ENCODE peak calls at places on chromosomes 1 and 21, in five cellular contexts. One of them, this sample, is unnamed.
A peak's percentile ranks its signal among the peaks of the same experiment; 100 is the strongest.

GRCh38 chr1:247746391-247746935 is 1.5 kb downstream of the OR14A2 start:
- DNase-seq in GM12878: no peak
- DNase-seq in H1: no peak
- DNase-seq in HepG2: no peak
- DNase-seq in HEK293T: no peak
- DNase-seq in this sample: no peak

GRCh38 chr1:21539933-21540332 is 30.7 kb downstream of the ALPL start:
- DNase-seq in HEK293T: peak; percentile 32
- DNase-seq in HepG2: peak; percentile 31
- DNase-seq in GM12878: no peak
- DNase-seq in H1: no peak
- DNase-seq in this sample: no peak

GRCh38 chr1:113252166-113252565 is 138.1 kb upstream of the MAGI3 start:
- DNase-seq in H1: no peak
- DNase-seq in HEK293T: no peak
- DNase-seq in HepG2: no peak
- DNase-seq in GM12878: no peak
- DNase-seq in this sample: no peak

GRCh38 chr1:10522324-10522860 is 47.6 kb downstream of the PEX14 start:
- DNase-seq in HEK293T: no peak
- DNase-seq in H1: no peak
- DNase-seq in GM12878: no peak
- DNase-seq in HepG2: no peak
- DNase-seq in this sample: no peak

GRCh38 chr21:21807598-21807903 is 809.3 kb downstream of the NCAM2 start:
- DNase-seq in HEK293T: no peak
- DNase-seq in HepG2: no peak
- DNase-seq in H1: no peak
- DNase-seq in GM12878: no peak
- DNase-seq in this sample: no peak

GRCh38 chr1:40435876-40436275 is 14.4 kb upstream of the ZFP69B start:
- DNase-seq in HEK293T: no peak
- DNase-seq in HepG2: no peak
- DNase-seq in GM12878: no peak
- DNase-seq in H1: no peak
- DNase-seq in this sample: no peak

GRCh38 chr1:30758785-30759380 is 1.3 kb upstream of the LAPTM5 start:
- DNase-seq in HepG2: no peak
- DNase-seq in HEK293T: peak; percentile 72
- DNase-seq in GM12878: peak; percentile 85
- DNase-seq in H1: no peak
- DNase-seq in this sample: no peak

GRCh38 chr1:21278208-21278861 is 11.9 kb downstream of the ECE1 start:
- DNase-seq in H1: no peak
- DNase-seq in HEK293T: no peak
- DNase-seq in GM12878: no peak
- DNase-seq in HepG2: no peak
- DNase-seq in this sample: no peak

GRCh38 chr1:114289321-114289720 is 135.7 kb upstream of the SYT6 start:
- DNase-seq in GM12878: no peak
- DNase-seq in HepG2: no peak
- DNase-seq in H1: no peak
- DNase-seq in HEK293T: no peak
- DNase-seq in this sample: no peak

GRCh38 chr21:36369064-36369685 is 16.0 kb upstream of the CHAF1B start:
- DNase-seq in GM12878: no peak
- DNase-seq in HEK293T: no peak
- DNase-seq in H1: no peak
- DNase-seq in HepG2: no peak
- DNase-seq in this sample: no peak

GRCh38 chr1:91611498-91611917 is 110.9 kb downstream of the CDC7 start:
- DNase-seq in GM12878: no peak
- DNase-seq in H1: no peak
- DNase-seq in HEK293T: no peak
- DNase-seq in HepG2: no peak
- DNase-seq in this sample: no peak

GRCh38 chr1:52634111-52634510 is 1.1 kb downstream of the SHISAL2A start:
- DNase-seq in HepG2: no peak
- DNase-seq in H1: no peak
- DNase-seq in HEK293T: no peak
- DNase-seq in GM12878: no peak
- DNase-seq in this sample: no peak

GRCh38 chr1:97006044-97006676 is 284.6 kb downstream of the PTBP2 start:
- DNase-seq in H1: no peak
- DNase-seq in HepG2: no peak
- DNase-seq in GM12878: peak; percentile 12
- DNase-seq in HEK293T: no peak
- DNase-seq in this sample: no peak

GRCh38 chr1:1899266-1899966 is 8.5 kb upstream of the GNB1 start:
- DNase-seq in H1: no peak
- DNase-seq in HEK293T: no peak
- DNase-seq in GM12878: no peak
- DNase-seq in HepG2: peak; percentile 69
- DNase-seq in this sample: no peak

GRCh38 chr1:30863955-30864604 is 44.5 kb downstream of the SDC3 start:
- DNase-seq in HepG2: no peak
- DNase-seq in H1: no peak
- DNase-seq in HEK293T: no peak
- DNase-seq in GM12878: no peak
- DNase-seq in this sample: no peak

GRCh38 chr1:37338658-37339057 is 135.7 kb upstream of the ZC3H12A start:
- DNase-seq in HepG2: no peak
- DNase-seq in GM12878: no peak
- DNase-seq in HEK293T: no peak
- DNase-seq in H1: no peak
- DNase-seq in this sample: no peak

GRCh38 chr1:119009300-119009660 is 21.1 kb upstream of the TBX15 start:
- DNase-seq in GM12878: no peak
- DNase-seq in HepG2: no peak
- DNase-seq in HEK293T: no peak
- DNase-seq in H1: no peak
- DNase-seq in this sample: no peak

GRCh38 chr1:230124187-230125128 is 57.4 kb downstream of the GALNT2 start:
- DNase-seq in HepG2: no peak
- DNase-seq in HEK293T: no peak
- DNase-seq in GM12878: no peak
- DNase-seq in H1: no peak
- DNase-seq in this sample: no peak

GRCh38 chr1:171251042-171251740 is 2.9 kb downstream of the FMO1 start:
- DNase-seq in GM12878: no peak
- DNase-seq in HEK293T: peak; percentile 41
- DNase-seq in H1: no peak
- DNase-seq in HepG2: no peak
- DNase-seq in this sample: no peak

GRCh38 chr1:91065337-91065736 is 43.5 kb upstream of the ZNF644 start:
- DNase-seq in GM12878: no peak
- DNase-seq in HEK293T: no peak
- DNase-seq in H1: no peak
- DNase-seq in HepG2: peak; percentile 7
- DNase-seq in this sample: no peak

GRCh38 chr1:98940680-98941079 is 64.0 kb downstream of the PLPPR5 start:
- DNase-seq in HepG2: no peak
- DNase-seq in GM12878: no peak
- DNase-seq in H1: no peak
- DNase-seq in HEK293T: no peak
- DNase-seq in this sample: no peak

GRCh38 chr1:59672851-59673574 is 141.7 kb upstream of the HOOK1 start:
- DNase-seq in H1: no peak
- DNase-seq in HepG2: peak; percentile 63
- DNase-seq in HEK293T: no peak
- DNase-seq in GM12878: no peak
- DNase-seq in this sample: no peak
- TF ChIP-seq SUZ12 in H1: no peak
- TF ChIP-seq SUZ12 in HepG2: no peak
- TF ChIP-seq SUZ12 in HEK293T: no peak
- TF ChIP-seq SUZ12 in GM12878: no peak
- TF ChIP-seq SUZ12 in this sample: no peak

GRCh38 chr1:201261771-201262547 is 21.3 kb upstream of the PKP1 start:
- DNase-seq in GM12878: no peak
- DNase-seq in HEK293T: no peak
- DNase-seq in H1: no peak
- DNase-seq in HepG2: no peak
- DNase-seq in this sample: no peak

GRCh38 chr1:201258763-201259230 is 24.5 kb upstream of the PKP1 start:
- DNase-seq in H1: no peak
- DNase-seq in GM12878: no peak
- DNase-seq in HEK293T: no peak
- DNase-seq in HepG2: no peak
- DNase-seq in this sample: no peak

GRCh38 chr1:201259476-201260235 is 23.6 kb upstream of the PKP1 start:
- DNase-seq in HEK293T: no peak
- DNase-seq in GM12878: no peak
- DNase-seq in H1: peak; percentile 47
- DNase-seq in HepG2: no peak
- DNase-seq in this sample: no peak

GRCh38 chr1:201260236-201260591 is 23.1 kb upstream of the PKP1 start:
- DNase-seq in HEK293T: no peak
- DNase-seq in H1: no peak
- DNase-seq in GM12878: no peak
- DNase-seq in HepG2: no peak
- DNase-seq in this sample: no peak

GRCh38 chr1:201260648-201261311 is 22.5 kb upstream of the PKP1 start:
- DNase-seq in HepG2: no peak
- DNase-seq in HEK293T: no peak
- DNase-seq in GM12878: no peak
- DNase-seq in H1: no peak
- DNase-seq in this sample: no peak
- TF ChIP-seq SUZ12 in HepG2: no peak
- TF ChIP-seq SUZ12 in HEK293T: no peak
- TF ChIP-seq SUZ12 in GM12878: no peak
- TF ChIP-seq SUZ12 in H1: no peak
- TF ChIP-seq SUZ12 in this sample: no peak

GRCh38 chr1:44296794-44297193 is 58.3 kb downstream of the ERI3 start:
- DNase-seq in GM12878: no peak
- DNase-seq in HEK293T: no peak
- DNase-seq in HepG2: no peak
- DNase-seq in H1: no peak
- DNase-seq in this sample: no peak
- TF ChIP-seq SUZ12 in GM12878: no peak
- TF ChIP-seq SUZ12 in HEK293T: no peak
- TF ChIP-seq SUZ12 in HepG2: no peak
- TF ChIP-seq SUZ12 in H1: no peak
- TF ChIP-seq SUZ12 in this sample: no peak

DNA sequence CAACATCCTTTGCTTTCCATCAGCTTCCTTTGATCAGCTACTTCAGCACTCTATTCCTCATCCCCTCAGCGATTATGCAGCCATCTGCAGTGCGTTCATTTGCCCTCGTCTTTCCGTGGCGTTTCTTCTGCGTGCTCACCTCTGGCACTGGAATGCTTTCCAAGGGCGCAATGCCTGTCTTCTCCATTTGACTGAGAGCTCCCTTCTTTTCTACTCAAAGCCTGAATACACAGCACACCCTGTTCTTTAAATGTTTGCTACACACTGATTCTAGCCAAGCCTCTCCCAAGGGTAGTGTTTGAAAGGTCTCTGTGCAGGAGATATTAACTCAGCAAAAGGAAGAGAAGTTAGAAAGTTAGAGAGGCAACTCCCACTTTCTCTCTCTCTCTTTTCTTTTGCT is 22.6 kb downstream of the C1orf116 start:
- DNase-seq in H1: no peak
- DNase-seq in GM12878: no peak
- DNase-seq in HEK293T: no peak
- DNase-seq in HepG2: no peak
- DNase-seq in this sample: no peak
- TF ChIP-seq SUZ12 in H1: no peak
- TF ChIP-seq SUZ12 in GM12878: no peak
- TF ChIP-seq SUZ12 in HEK293T: no peak
- TF ChIP-seq SUZ12 in HepG2: no peak
- TF ChIP-seq SUZ12 in this sample: no peak

GRCh38 chr1:194813109-194813508 is 1626.7 kb upstream of the B3GALT2 start:
- DNase-seq in HEK293T: no peak
- DNase-seq in HepG2: no peak
- DNase-seq in H1: no peak
- DNase-seq in GM12878: no peak
- DNase-seq in this sample: no peak

GRCh38 chr1:194816859-194817258 is 1630.4 kb upstream of the B3GALT2 start:
- DNase-seq in HepG2: no peak
- DNase-seq in GM12878: no peak
- DNase-seq in HEK293T: no peak
- DNase-seq in H1: no peak
- DNase-seq in this sample: no peak

GRCh38 chr1:194818674-194819073 is 1632.3 kb upstream of the B3GALT2 start:
- DNase-seq in HepG2: no peak
- DNase-seq in H1: no peak
- DNase-seq in GM12878: no peak
- DNase-seq in HEK293T: no peak
- DNase-seq in this sample: no peak
- TF ChIP-seq SUZ12 in HepG2: no peak
- TF ChIP-seq SUZ12 in H1: no peak
- TF ChIP-seq SUZ12 in GM12878: no peak
- TF ChIP-seq SUZ12 in HEK293T: no peak
- TF ChIP-seq SUZ12 in this sample: no peak

This sample was measured in NT2/D1.